ENCODE peak calls at places on chromosomes 12 and 14, in four cellular contexts. One of them, this sample, is unnamed.

GRCh38 chr12:108811411-108812185 is 45.8 kb downstream of the SSH1 start:
- DNase-seq in esophagus muscularis mucosa: no peak
- DNase-seq in SK-N-SH: no peak
- DNase-seq in heart right ventricle: no peak
- DNase-seq in this sample: no peak

GRCh38 chr12:98533723-98534251 is 18.4 kb downstream of the TMPO start:
- DNase-seq in esophagus muscularis mucosa: no peak
- DNase-seq in SK-N-SH: no peak
- DNase-seq in heart right ventricle: no peak
- DNase-seq in this sample: no peak

GRCh38 chr12:124637586-124637985 is 70.2 kb upstream of the NCOR2 start:
- DNase-seq in esophagus muscularis mucosa: no peak
- DNase-seq in SK-N-SH: no peak
- DNase-seq in heart right ventricle: no peak
- DNase-seq in this sample: no peak

GRCh38 chr12:68291396-68292036 is 38.1 kb upstream of the IL22 start:
- DNase-seq in esophagus muscularis mucosa: peak; percentile 29
- DNase-seq in SK-N-SH: no peak
- DNase-seq in heart right ventricle: no peak
- DNase-seq in this sample: no peak

GRCh38 chr12:1777798-1778197 is 42.6 kb upstream of the LRTM2 start:
- DNase-seq in esophagus muscularis mucosa: no peak
- DNase-seq in SK-N-SH: no peak
- DNase-seq in heart right ventricle: no peak
- DNase-seq in this sample: no peak

GRCh38 chr12:94203181-94203546 is 54.8 kb downstream of the PLXNC1 start:
- DNase-seq in esophagus muscularis mucosa: no peak
- DNase-seq in SK-N-SH: no peak
- DNase-seq in heart right ventricle: no peak
- DNase-seq in this sample: no peak

GRCh38 chr14:93010118-93010475 is 87.1 kb downstream of the CHGA start:
- DNase-seq in esophagus muscularis mucosa: no peak
- DNase-seq in SK-N-SH: no peak
- DNase-seq in heart right ventricle: no peak
- DNase-seq in this sample: no peak

GRCh38 chr14:73465833-73466532 is 7.6 kb upstream of the NUMB start:
- DNase-seq in esophagus muscularis mucosa: no peak
- DNase-seq in SK-N-SH: no peak
- DNase-seq in heart right ventricle: no peak
- DNase-seq in this sample: no peak

GRCh38 chr12:111298583-111299436 is 70.1 kb downstream of the PHETA1 start:
- DNase-seq in esophagus muscularis mucosa: no peak
- DNase-seq in SK-N-SH: peak; percentile 90
- DNase-seq in heart right ventricle: peak; percentile 23
- DNase-seq in this sample: no peak

GRCh38 chr12:50739611-50740010 is 24.3 kb upstream of the ATF1 start:
- DNase-seq in esophagus muscularis mucosa: no peak
- DNase-seq in SK-N-SH: no peak
- DNase-seq in heart right ventricle: no peak
- DNase-seq in this sample: no peak

GRCh38 chr12:109870648-109871047 is 9.7 kb downstream of the GLTP start:
- DNase-seq in esophagus muscularis mucosa: no peak
- DNase-seq in SK-N-SH: no peak
- DNase-seq in heart right ventricle: no peak
- DNase-seq in this sample: no peak

GRCh38 chr12:95820096-95820703 is 29.6 kb upstream of the NTN4 start:
- DNase-seq in esophagus muscularis mucosa: no peak
- DNase-seq in SK-N-SH: peak; percentile 65
- DNase-seq in heart right ventricle: peak; percentile 36
- DNase-seq in this sample: no peak

GRCh38 chr12:131130311-131130911 is 176.7 kb downstream of the ADGRD1 start:
- DNase-seq in esophagus muscularis mucosa: no peak
- DNase-seq in SK-N-SH: no peak
- DNase-seq in heart right ventricle: no peak
- DNase-seq in this sample: no peak

GRCh38 chr12:110582286-110583136 is 607 bp downstream of the PPTC7 start:
- DNase-seq in esophagus muscularis mucosa: no peak
- DNase-seq in SK-N-SH: peak; percentile 84
- DNase-seq in heart right ventricle: peak; percentile 55
- DNase-seq in this sample: no peak

GRCh38 chr12:106582661-106583577 is at the start of gene RFX4:
- DNase-seq in esophagus muscularis mucosa: peak; percentile 84
- DNase-seq in SK-N-SH: peak; percentile 55
- DNase-seq in heart right ventricle: no peak
- DNase-seq in this sample: no peak

GRCh38 chr14:93430889-93431670 is at the start of gene UNC79:
- DNase-seq in esophagus muscularis mucosa: no peak
- DNase-seq in SK-N-SH: peak; percentile 80
- DNase-seq in heart right ventricle: peak; percentile 9
- DNase-seq in this sample: no peak

GRCh38 chr14:74563621-74564159 is 48.3 kb downstream of the LTBP2 start:
- DNase-seq in esophagus muscularis mucosa: no peak
- DNase-seq in SK-N-SH: no peak
- DNase-seq in heart right ventricle: no peak
- DNase-seq in this sample: no peak

GRCh38 chr12:96334502-96334901 is 65.7 kb downstream of the CDK17 start:
- DNase-seq in esophagus muscularis mucosa: no peak
- DNase-seq in SK-N-SH: no peak
- DNase-seq in heart right ventricle: no peak
- DNase-seq in this sample: no peak

GRCh38 chr12:100612557-100612956 is 39.1 kb downstream of the GAS2L3 start:
- DNase-seq in esophagus muscularis mucosa: no peak
- DNase-seq in SK-N-SH: no peak
- DNase-seq in heart right ventricle: no peak
- DNase-seq in this sample: no peak

GRCh38 chr12:14952295-14952995 is 9.0 kb downstream of the ARHGDIB start:
- DNase-seq in esophagus muscularis mucosa: no peak
- DNase-seq in SK-N-SH: no peak
- DNase-seq in heart right ventricle: peak; percentile 58
- DNase-seq in this sample: no peak

GRCh38 chr12:100382327-100382726 is 25.5 kb downstream of the SLC17A8 start:
- DNase-seq in esophagus muscularis mucosa: no peak
- DNase-seq in SK-N-SH: no peak
- DNase-seq in heart right ventricle: no peak
- DNase-seq in this sample: no peak

GRCh38 chr14:104970231-104971068 is 7.7 kb downstream of the AHNAK2 start:
- DNase-seq in esophagus muscularis mucosa: no peak
- DNase-seq in SK-N-SH: no peak
- DNase-seq in heart right ventricle: peak; percentile 53
- DNase-seq in this sample: no peak

GRCh38 chr14:32319368-32320049 is 9.6 kb upstream of the AKAP6 start:
- DNase-seq in esophagus muscularis mucosa: no peak
- DNase-seq in SK-N-SH: no peak
- DNase-seq in heart right ventricle: no peak
- DNase-seq in this sample: peak; percentile 75

GRCh38 chr12:100141998-100142850 is 450 bp downstream of the BLTP3B start:
- DNase-seq in esophagus muscularis mucosa: no peak
- DNase-seq in SK-N-SH: peak; percentile 81
- DNase-seq in heart right ventricle: peak; percentile 42
- DNase-seq in this sample: peak; percentile 52

GRCh38 chr14:98903371-98903770 is 368.6 kb downstream of the BCL11B start:
- DNase-seq in esophagus muscularis mucosa: no peak
- DNase-seq in SK-N-SH: no peak
- DNase-seq in heart right ventricle: no peak
- DNase-seq in this sample: no peak

GRCh38 chr12:130766470-130766869 is 50.4 kb upstream of the RIMBP2 start:
- DNase-seq in esophagus muscularis mucosa: no peak
- DNase-seq in SK-N-SH: no peak
- DNase-seq in heart right ventricle: no peak
- DNase-seq in this sample: no peak

GRCh38 chr12:121005346-121005815 is 10.9 kb downstream of the C12orf43 start:
- DNase-seq in esophagus muscularis mucosa: no peak
- DNase-seq in SK-N-SH: peak; percentile 70
- DNase-seq in heart right ventricle: no peak
- DNase-seq in this sample: no peak

GRCh38 chr14:56745091-56745490 is 65.2 kb downstream of the OTX2 start:
- DNase-seq in esophagus muscularis mucosa: no peak
- DNase-seq in SK-N-SH: no peak
- DNase-seq in heart right ventricle: no peak
- DNase-seq in this sample: no peak

GRCh38 chr12:107551434-107551833 is 134.2 kb upstream of the PWP1 start:
- DNase-seq in esophagus muscularis mucosa: no peak
- DNase-seq in SK-N-SH: no peak
- DNase-seq in heart right ventricle: no peak
- DNase-seq in this sample: no peak

GRCh38 chr12:38823743-38824142 is 81.6 kb downstream of the CPNE8 start:
- DNase-seq in esophagus muscularis mucosa: no peak
- DNase-seq in SK-N-SH: no peak
- DNase-seq in heart right ventricle: no peak
- DNase-seq in this sample: no peak

GRCh38 chr12:80045594-80045993 is 53.7 kb upstream of the OTOGL start:
- DNase-seq in esophagus muscularis mucosa: no peak
- DNase-seq in SK-N-SH: no peak
- DNase-seq in heart right ventricle: no peak
- DNase-seq in this sample: no peak
- H3K4me3 ChIP-seq in esophagus muscularis mucosa: no peak overlapping the region
- H3K4me3 ChIP-seq in SK-N-SH: no peak overlapping the region
- H3K4me3 ChIP-seq in heart right ventricle: no peak overlapping the region
- H3K4me3 ChIP-seq in this sample: no peak overlapping the region

DNA sequence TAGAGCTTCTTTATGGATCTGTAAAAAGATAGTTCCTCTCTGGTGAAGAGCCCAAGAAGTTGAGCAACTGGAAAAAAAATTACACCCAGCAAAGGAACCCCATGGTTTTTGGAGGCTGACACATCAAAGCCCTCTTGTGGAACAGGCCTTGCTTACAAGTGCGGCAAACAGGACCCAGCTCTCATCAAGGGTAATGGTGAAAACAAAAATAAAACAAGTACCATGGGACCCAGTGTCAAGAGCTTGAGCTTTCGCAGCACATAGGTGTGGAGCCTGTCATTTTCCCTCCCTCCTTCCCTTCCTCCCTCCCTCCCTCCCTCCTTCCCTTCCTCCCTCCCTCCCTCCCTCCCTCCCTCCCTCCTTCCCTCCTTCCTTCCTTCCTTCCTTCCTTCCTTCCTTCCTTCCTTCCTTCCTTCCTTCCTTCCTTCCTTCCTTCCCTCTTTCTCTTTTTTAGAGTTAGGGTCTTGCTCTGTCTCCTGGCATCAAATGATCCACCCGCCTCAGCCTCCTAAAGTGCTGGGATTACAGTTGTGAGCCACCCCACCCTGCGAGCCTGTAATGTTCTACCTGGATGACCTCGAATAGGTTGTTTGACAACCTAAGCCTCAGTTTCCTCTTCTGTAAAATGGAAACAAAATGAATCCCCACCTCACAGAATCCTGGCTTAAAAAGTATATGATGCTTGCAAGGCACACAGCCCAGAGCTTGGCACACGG is 114.3 kb upstream of the RPH3A start:
- DNase-seq in esophagus muscularis mucosa: no peak
- DNase-seq in SK-N-SH: no peak
- DNase-seq in heart right ventricle: no peak
- DNase-seq in this sample: no peak
- TF ChIP-seq CTCF in esophagus muscularis mucosa: no peak
- TF ChIP-seq CTCF in SK-N-SH: no peak
- TF ChIP-seq CTCF in heart right ventricle: no peak
- TF ChIP-seq CTCF in this sample: no peak

GRCh38 chr12:49536526-49537195 is 2.2 kb upstream of the KCNH3 start:
- DNase-seq in esophagus muscularis mucosa: no peak
- DNase-seq in SK-N-SH: no peak
- DNase-seq in heart right ventricle: no peak
- DNase-seq in this sample: no peak

GRCh38 chr12:49537709-49538601 is 875 bp upstream of the KCNH3 start:
- DNase-seq in esophagus muscularis mucosa: no peak
- DNase-seq in SK-N-SH: peak; percentile 74
- DNase-seq in heart right ventricle: no peak
- DNase-seq in this sample: no peak

GRCh38 chr12:49538740-49539403 is at the start of gene KCNH3:
- DNase-seq in esophagus muscularis mucosa: no peak
- DNase-seq in SK-N-SH: peak; percentile 93
- DNase-seq in heart right ventricle: peak; percentile 80
- DNase-seq in this sample: no peak

GRCh38 chr12:49535921-49536525 is 2.8 kb upstream of the KCNH3 start:
- DNase-seq in esophagus muscularis mucosa: no peak
- DNase-seq in SK-N-SH: no peak
- DNase-seq in heart right ventricle: no peak
- DNase-seq in this sample: no peak

DNA sequence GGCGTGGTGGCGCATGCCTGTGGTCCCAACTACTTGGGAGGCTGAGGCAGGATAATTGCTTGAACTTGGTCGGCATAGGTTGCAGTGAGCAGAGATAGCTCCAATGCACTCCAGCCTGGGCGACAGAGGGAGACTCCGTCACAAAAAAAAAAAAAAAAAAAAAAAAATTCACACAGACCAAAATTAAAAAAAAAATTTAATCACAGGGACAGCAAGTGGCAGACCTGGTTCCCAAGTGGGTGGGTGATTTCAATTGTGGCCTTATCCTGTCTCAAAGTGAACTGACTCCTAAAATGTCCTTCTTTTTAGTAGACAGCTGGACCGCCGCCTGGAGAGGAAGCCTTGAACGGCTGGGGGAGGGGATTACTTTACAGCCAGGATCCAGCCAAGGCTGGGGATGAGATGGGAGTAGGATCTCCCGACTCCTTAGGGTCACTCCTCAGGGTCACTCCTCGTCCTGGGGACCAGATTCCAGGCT is 1.6 kb upstream of the KCNH3 start:
- DNase-seq in esophagus muscularis mucosa: no peak
- DNase-seq in SK-N-SH: no peak
- DNase-seq in heart right ventricle: no peak
- DNase-seq in this sample: no peak
- H3K4me3 ChIP-seq in esophagus muscularis mucosa: peak overlapping the region; percentile 50
- H3K4me3 ChIP-seq in SK-N-SH: peak overlapping the region; percentile 53
- H3K4me3 ChIP-seq in heart right ventricle: peak overlapping the region; percentile 60
- H3K4me3 ChIP-seq in this sample: no peak overlapping the region

GRCh38 chr14:102930138-102930752 is 7.8 kb downstream of the AMN start:
- DNase-seq in esophagus muscularis mucosa: no peak
- DNase-seq in SK-N-SH: peak; percentile 83
- DNase-seq in heart right ventricle: no peak
- DNase-seq in this sample: no peak
- TF ChIP-seq CTCF in esophagus muscularis mucosa: no peak
- TF ChIP-seq CTCF in SK-N-SH: no peak
- TF ChIP-seq CTCF in heart right ventricle: no peak
- TF ChIP-seq CTCF in this sample: no peak

DNA sequence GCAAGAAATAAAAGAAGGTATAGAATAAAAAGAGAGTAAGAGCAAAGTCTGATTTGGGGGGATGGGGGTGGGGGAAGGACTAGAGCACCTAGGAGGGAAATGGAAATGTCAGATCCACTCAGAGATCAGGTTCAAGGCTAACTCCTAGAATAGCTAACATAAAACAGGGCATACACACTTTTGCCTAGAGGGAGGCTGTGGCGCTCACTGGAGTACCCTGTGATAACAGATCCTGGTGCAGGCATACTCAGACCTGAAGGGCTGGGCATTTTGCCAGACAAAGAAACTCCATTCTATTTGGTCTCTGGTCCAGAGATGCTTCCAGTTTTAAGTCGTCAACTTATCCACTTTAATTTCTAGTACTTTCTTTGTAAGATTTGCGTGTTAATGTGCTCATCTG is 5.8 kb downstream of the CTDSP2 start:
- DNase-seq in esophagus muscularis mucosa: no peak
- DNase-seq in SK-N-SH: peak; percentile 80
- DNase-seq in heart right ventricle: peak; percentile 62
- DNase-seq in this sample: no peak
- H3K4me3 ChIP-seq in esophagus muscularis mucosa: peak overlapping the region; percentile 99
- H3K4me3 ChIP-seq in SK-N-SH: no peak overlapping the region
- H3K4me3 ChIP-seq in heart right ventricle: peak overlapping the region; percentile 83
- H3K4me3 ChIP-seq in this sample: no peak overlapping the region